ENCODE peak calls at places on chromosome 10, in four cellular contexts. One of them, this sample, is unnamed.

GRCh38 chr10:60338002-60338564 is 51.6 kb downstream of the ANK3 start:
- DNase-seq in RWPE1: no peak
- DNase-seq in omental fat pad: no peak
- DNase-seq in endothelial cell: no peak
- DNase-seq in this sample: no peak

GRCh38 chr10:11551915-11552602 is 59.4 kb downstream of the USP6NL start:
- DNase-seq in omental fat pad: no peak
- DNase-seq in RWPE1: peak
- DNase-seq in endothelial cell: no peak
- DNase-seq in this sample: no peak

GRCh38 chr10:70602665-70603438 is at the start of gene PRF1:
- DNase-seq in omental fat pad: no peak
- DNase-seq in endothelial cell: no peak
- DNase-seq in RWPE1: no peak
- DNase-seq in this sample: no peak

GRCh38 chr10:44068716-44069482 is 316.0 kb downstream of the CXCL12 start:
- DNase-seq in RWPE1: no peak
- DNase-seq in omental fat pad: no peak
- DNase-seq in endothelial cell: no peak
- DNase-seq in this sample: no peak

GRCh38 chr10:69619626-69620025 is 10.4 kb upstream of the FAM241B start:
- DNase-seq in RWPE1: no peak
- DNase-seq in omental fat pad: no peak
- DNase-seq in endothelial cell: no peak
- DNase-seq in this sample: no peak

GRCh38 chr10:48602401-48603135 is 2.3 kb downstream of the ARHGAP22 start:
- DNase-seq in endothelial cell: no peak
- DNase-seq in RWPE1: no peak
- DNase-seq in omental fat pad: no peak
- DNase-seq in this sample: no peak

GRCh38 chr10:70490142-70490541 is 11.6 kb downstream of the PALD1 start:
- DNase-seq in omental fat pad: no peak
- DNase-seq in endothelial cell: no peak
- DNase-seq in RWPE1: no peak
- DNase-seq in this sample: no peak

GRCh38 chr10:15453462-15453861 is 82.4 kb upstream of the FAM171A1 start:
- DNase-seq in endothelial cell: no peak
- DNase-seq in omental fat pad: no peak
- DNase-seq in RWPE1: no peak
- DNase-seq in this sample: no peak

GRCh38 chr10:100912013-100912608 is 652 bp upstream of the SLF2 start:
- DNase-seq in RWPE1: no peak
- DNase-seq in endothelial cell: no peak
- DNase-seq in omental fat pad: no peak
- DNase-seq in this sample: no peak

GRCh38 chr10:25504306-25504705 is 329.5 kb downstream of the GPR158 start:
- DNase-seq in RWPE1: no peak
- DNase-seq in omental fat pad: no peak
- DNase-seq in endothelial cell: no peak
- DNase-seq in this sample: no peak

GRCh38 chr10:71087622-71088021 is 124.7 kb upstream of the UNC5B start:
- DNase-seq in endothelial cell: peak
- DNase-seq in RWPE1: no peak
- DNase-seq in omental fat pad: no peak
- DNase-seq in this sample: no peak

GRCh38 chr10:19638173-19638872 is 177.9 kb upstream of the PLXDC2 start:
- DNase-seq in omental fat pad: no peak
- DNase-seq in endothelial cell: no peak
- DNase-seq in RWPE1: peak
- DNase-seq in this sample: no peak

GRCh38 chr10:127035827-127036226 is 130.6 kb downstream of the DOCK1 start:
- DNase-seq in omental fat pad: no peak
- DNase-seq in RWPE1: no peak
- DNase-seq in endothelial cell: no peak
- DNase-seq in this sample: no peak

GRCh38 chr10:119268871-119269506 is 61.6 kb downstream of the GRK5 start:
- DNase-seq in omental fat pad: no peak
- DNase-seq in RWPE1: no peak
- DNase-seq in endothelial cell: peak
- DNase-seq in this sample: no peak

GRCh38 chr10:19788075-19788686 is 28.1 kb upstream of the PLXDC2 start:
- DNase-seq in omental fat pad: peak
- DNase-seq in RWPE1: peak
- DNase-seq in endothelial cell: peak
- DNase-seq in this sample: no peak

GRCh38 chr10:121589553-121589952 is 8.7 kb downstream of the FGFR2 start:
- DNase-seq in RWPE1: no peak
- DNase-seq in omental fat pad: no peak
- DNase-seq in endothelial cell: no peak
- DNase-seq in this sample: no peak

GRCh38 chr10:111874586-111874985 is 309.0 kb downstream of the GPAM start:
- DNase-seq in omental fat pad: no peak
- DNase-seq in endothelial cell: no peak
- DNase-seq in RWPE1: no peak
- DNase-seq in this sample: no peak

GRCh38 chr10:76080406-76080805 is 649.0 kb downstream of the LRMDA start:
- DNase-seq in omental fat pad: no peak
- DNase-seq in RWPE1: no peak
- DNase-seq in endothelial cell: no peak
- DNase-seq in this sample: no peak

GRCh38 chr10:78194050-78194449 is 160.4 kb downstream of the RPS24 start:
- DNase-seq in RWPE1: no peak
- DNase-seq in omental fat pad: no peak
- DNase-seq in endothelial cell: no peak
- DNase-seq in this sample: no peak

GRCh38 chr10:63921932-63922713 is 400.9 kb downstream of the REEP3 start:
- DNase-seq in RWPE1: no peak
- DNase-seq in omental fat pad: no peak
- DNase-seq in endothelial cell: no peak
- DNase-seq in this sample: no peak

GRCh38 chr10:35089641-35090161 is 440 bp downstream of the CUL2 start:
- DNase-seq in RWPE1: peak
- DNase-seq in omental fat pad: no peak
- DNase-seq in endothelial cell: no peak
- DNase-seq in this sample: no peak

GRCh38 chr10:117431160-117431559 is 55.9 kb upstream of the PDZD8 start:
- DNase-seq in endothelial cell: no peak
- DNase-seq in RWPE1: peak
- DNase-seq in omental fat pad: no peak
- DNase-seq in this sample: no peak

GRCh38 chr10:67815571-67816059 is 22.4 kb downstream of the DNAJC12 start:
- DNase-seq in endothelial cell: no peak
- DNase-seq in omental fat pad: no peak
- DNase-seq in RWPE1: peak
- DNase-seq in this sample: no peak

GRCh38 chr10:14838582-14839304 is 637 bp downstream of the HSPA14 start:
- DNase-seq in omental fat pad: no peak
- DNase-seq in RWPE1: peak
- DNase-seq in endothelial cell: peak
- DNase-seq in this sample: peak

GRCh38 chr10:80542053-80542452 is 4.4 kb downstream of the SH2D4B start:
- DNase-seq in endothelial cell: no peak
- DNase-seq in RWPE1: no peak
- DNase-seq in omental fat pad: no peak
- DNase-seq in this sample: no peak

GRCh38 chr10:44513592-44513991 is 128.7 kb upstream of the CXCL12 start:
- DNase-seq in omental fat pad: no peak
- DNase-seq in RWPE1: no peak
- DNase-seq in endothelial cell: no peak
- DNase-seq in this sample: no peak

GRCh38 chr10:91779011-91779605 is 19.1 kb upstream of the TNKS2 start:
- DNase-seq in RWPE1: peak
- DNase-seq in endothelial cell: no peak
- DNase-seq in omental fat pad: no peak
- DNase-seq in this sample: no peak

GRCh38 chr10:35271086-35271834 is 65.0 kb upstream of the CCNY start:
- DNase-seq in RWPE1: no peak
- DNase-seq in omental fat pad: no peak
- DNase-seq in endothelial cell: no peak
- DNase-seq in this sample: no peak

GRCh38 chr10:53006663-53007610 is 234.4 kb upstream of the MBL2 start:
- DNase-seq in omental fat pad: no peak
- DNase-seq in RWPE1: no peak
- DNase-seq in endothelial cell: no peak
- DNase-seq in this sample: no peak

GRCh38 chr10:90642136-90642535 is 215.7 kb downstream of the HTR7 start:
- DNase-seq in RWPE1: no peak
- DNase-seq in endothelial cell: no peak
- DNase-seq in omental fat pad: no peak
- DNase-seq in this sample: no peak

GRCh38 chr10:70932415-70933196 is 44.2 kb upstream of the PCBD1 start:
- DNase-seq in endothelial cell: no peak
- DNase-seq in omental fat pad: no peak
- DNase-seq in RWPE1: no peak
- DNase-seq in this sample: no peak

GRCh38 chr10:70576803-70577517 is 25.6 kb downstream of the PRF1 start:
- DNase-seq in endothelial cell: no peak
- DNase-seq in omental fat pad: no peak
- DNase-seq in RWPE1: no peak
- DNase-seq in this sample: no peak

GRCh38 chr10:114212153-114212552 is 26.9 kb upstream of the VWA2 start:
- DNase-seq in RWPE1: no peak
- DNase-seq in omental fat pad: no peak
- DNase-seq in endothelial cell: no peak
- DNase-seq in this sample: no peak

GRCh38 chr10:9103301-9103700 is 1048.8 kb downstream of the GATA3 start:
- DNase-seq in omental fat pad: no peak
- DNase-seq in endothelial cell: no peak
- DNase-seq in RWPE1: no peak
- DNase-seq in this sample: no peak

GRCh38 chr10:13815766-13816165 is 229.0 kb downstream of the PRPF18 start:
- DNase-seq in RWPE1: peak
- DNase-seq in endothelial cell: no peak
- DNase-seq in omental fat pad: no peak
- DNase-seq in this sample: no peak

GRCh38 chr10:88318803-88319202 is 264.3 kb downstream of the RNLS start:
- DNase-seq in endothelial cell: no peak
- DNase-seq in RWPE1: no peak
- DNase-seq in omental fat pad: no peak
- DNase-seq in this sample: no peak
- TF ChIP-seq CTCF in endothelial cell: peak
- TF ChIP-seq CTCF in RWPE1: no peak
- TF ChIP-seq CTCF in omental fat pad: no peak
- TF ChIP-seq CTCF in this sample: no peak

DNA sequence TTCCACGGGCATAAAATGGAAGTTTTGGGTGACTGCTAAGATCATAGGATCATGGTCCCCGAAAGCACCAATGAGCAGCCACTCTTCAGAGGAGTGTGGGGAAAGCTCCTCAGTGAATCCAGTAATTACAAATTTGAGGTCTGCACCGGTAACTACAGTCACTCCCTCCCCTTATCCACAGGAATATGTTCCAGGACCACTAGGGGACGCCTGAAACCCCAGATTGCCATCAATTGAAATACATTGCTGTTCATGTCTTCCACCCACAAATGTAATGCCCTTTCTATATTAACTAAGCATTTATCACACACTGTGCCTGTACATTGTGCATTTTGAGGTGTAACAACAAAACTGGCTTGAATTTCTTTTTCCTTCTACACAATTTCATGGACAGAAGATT is 447.9 kb upstream of the PFKP start:
- DNase-seq in omental fat pad: no peak
- DNase-seq in endothelial cell: peak
- DNase-seq in RWPE1: peak
- DNase-seq in this sample: no peak
- TF ChIP-seq CTCF in omental fat pad: no peak
- TF ChIP-seq CTCF in endothelial cell: peak
- TF ChIP-seq CTCF in RWPE1: peak
- TF ChIP-seq CTCF in this sample: peak

DNA sequence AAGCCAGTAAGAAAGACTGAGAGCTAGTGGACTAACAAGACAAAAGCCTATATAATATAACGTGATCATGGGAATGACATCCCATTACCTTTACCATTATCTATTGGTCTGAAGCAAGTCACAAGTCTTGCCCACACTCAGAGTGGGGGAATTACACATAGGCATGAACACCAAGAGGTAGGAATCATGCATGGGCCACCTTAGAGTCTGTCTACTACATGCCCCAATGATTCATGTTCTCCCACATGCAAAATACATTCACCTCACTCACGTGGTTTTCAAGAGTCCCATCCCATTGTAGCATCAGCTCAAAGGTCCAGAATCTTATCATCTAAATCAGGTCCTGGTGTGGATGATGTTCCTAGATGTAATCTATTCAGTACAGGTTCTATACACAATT is 29.4 kb downstream of the DNAJC9 start:
- DNase-seq in endothelial cell: no peak
- DNase-seq in omental fat pad: no peak
- DNase-seq in RWPE1: no peak
- DNase-seq in this sample: no peak
- TF ChIP-seq CTCF in endothelial cell: no peak
- TF ChIP-seq CTCF in omental fat pad: no peak
- TF ChIP-seq CTCF in RWPE1: no peak
- TF ChIP-seq CTCF in this sample: no peak

GRCh38 chr10:94052901-94053638 is 59.3 kb downstream of the PLCE1 start:
- DNase-seq in omental fat pad: no peak
- DNase-seq in RWPE1: no peak
- DNase-seq in endothelial cell: no peak
- DNase-seq in this sample: no peak
- TF ChIP-seq CTCF in omental fat pad: no peak
- TF ChIP-seq CTCF in RWPE1: no peak
- TF ChIP-seq CTCF in endothelial cell: no peak
- TF ChIP-seq CTCF in this sample: no peak

This sample was measured in progenitor cell of endocrine pancreas.